ENCODE peak calls at places on chromosomes 4 and X, in eight cellular contexts. Y, X, R, I, B, J, S and V are unnamed samples.

GRCh38 chr4:145183581-145183980 is 3.2 kb upstream of the OTUD4 start:
- DNase-seq in I (no peak), B (no peak), R (no peak), J (no peak), X (no peak), Y (no peak), S (no peak), V (no peak)

GRCh38 chrX:99914676-99915075 is 495.4 kb downstream of the PCDH19 start:
- DNase-seq in S (no peak), Y (no peak), X (no peak), B (no peak), I (no peak), J (no peak), R (no peak), V (no peak)

GRCh38 chrX:9339603-9340569 is 125.0 kb upstream of the TBL1X start:
- DNase-seq in B (no peak), J (no peak), Y (no peak), S (no peak), I (no peak), R (no peak), X (peak), V (no peak)

GRCh38 chr4:76729460-76729859 is 168.5 kb downstream of the SOWAHB start:
- DNase-seq in X (no peak), B (no peak), J (no peak), R (no peak), S (no peak), Y (no peak), I (no peak), V (no peak)

GRCh38 chrX:31228909-31229308 is 157.1 kb upstream of the FTHL17 start:
- DNase-seq in I (no peak), X (no peak), S (no peak), R (no peak), Y (no peak), B (no peak), J (no peak), V (no peak)

GRCh38 chr4:137393043-137393442 is 139.3 kb downstream of the PCDH18 start:
- DNase-seq in R (peak), J (no peak), B (no peak), I (no peak), X (no peak), S (peak), Y (no peak), V (no peak)

GRCh38 chrX:78658851-78659744 is at the start of gene RTL3:
- DNase-seq in S (no peak), I (peak), J (no peak), X (no peak), Y (peak), R (no peak), B (peak), V (peak)

GRCh38 chrX:15468036-15468435 is 25.1 kb downstream of the PIR start:
- DNase-seq in S (no peak), I (no peak), X (no peak), R (peak), J (no peak), Y (peak), B (peak), V (peak)

GRCh38 chrX:108186811-108187210 is 95.2 kb downstream of the ATG4A start:
- DNase-seq in R (no peak), J (no peak), Y (peak), B (peak), X (no peak), I (peak), S (no peak), V (peak)

GRCh38 chr4:105619193-105619931 is 66.9 kb downstream of the ARHGEF38 start:
- DNase-seq in B (no peak), R (no peak), Y (peak), J (no peak), X (no peak), I (no peak), S (no peak), V (no peak)

GRCh38 chr4:8348071-8348470 is 78.5 kb downstream of the HTRA3 start:
- DNase-seq in S (no peak), X (no peak), R (no peak), B (no peak), Y (no peak), I (no peak), J (no peak), V (no peak)

GRCh38 chr4:106149026-106149425 is 167.0 kb downstream of the TBCK start:
- DNase-seq in I (no peak), S (no peak), X (no peak), R (no peak), B (no peak), J (no peak), Y (peak), V (no peak)

GRCh38 chr4:13544556-13545393 is 467 bp upstream of the NKX3-2 start:
- DNase-seq in J (peak), R (peak), I (no peak), Y (peak), X (peak), S (peak), B (peak), V (peak)

GRCh38 chr4:2065106-2065930 is 6.2 kb downstream of the NAT8L start:
- DNase-seq in I (no peak), R (no peak), X (no peak), S (no peak), J (no peak), B (no peak), Y (no peak), V (no peak)

GRCh38 chr4:97159625-97160024 is 983.7 kb downstream of the STPG2 start:
- DNase-seq in R (no peak), X (no peak), I (no peak), Y (no peak), S (no peak), J (no peak), B (no peak), V (no peak)

GRCh38 chr4:113701156-113701555 is 60.4 kb downstream of the CAMK2D start:
- DNase-seq in S (no peak), J (no peak), B (no peak), Y (no peak), R (no peak), X (no peak), I (no peak), V (no peak)

GRCh38 chr4:144336633-144337032 is 196.1 kb upstream of the GYPA start:
- DNase-seq in J (no peak), X (no peak), S (no peak), R (no peak), B (no peak), Y (no peak), I (no peak), V (no peak)

GRCh38 chr4:121269001-121269400 is 104.9 kb upstream of the TNIP3 start:
- DNase-seq in R (no peak), S (no peak), X (no peak), J (no peak), I (no peak), B (no peak), Y (no peak), V (no peak)